ENCODE peak calls at places on chromosomes 7 and 10, in nine cellular contexts. L, Q, V, Y, K, H, P, C and J are unnamed samples.

GRCh38 chr7:41612386-41612785 is 90.5 kb downstream of the INHBA start:
- DNase-seq in L (no peak), Q (no peak), V (no peak), Y (no peak), K (no peak), H (no peak), P (no peak), C (no peak), J (no peak)

GRCh38 chr10:71773221-71773971 is at the start of gene VSIR:
- DNase-seq in L (peak), Q (peak), V (peak), Y (peak), K (peak), H (peak), P (peak), C (peak), J (peak)

GRCh38 chr7:72444023-72444776 is 32.1 kb upstream of the CALN1 start:
- DNase-seq in L (no peak), Q (no peak), V (no peak), Y (peak), K (no peak), H (no peak), P (no peak), C (no peak), J (no peak)

GRCh38 chr10:121294630-121295029 is 303.6 kb downstream of the FGFR2 start:
- DNase-seq in L (no peak), Q (no peak), V (no peak), Y (no peak), K (no peak), H (no peak), P (no peak), C (no peak), J (no peak)

GRCh38 chr7:80940539-80941205 is 21.8 kb upstream of the SEMA3C start:
- DNase-seq in L (no peak), Q (no peak), V (no peak), Y (no peak), K (no peak), H (peak), P (no peak), C (no peak), J (no peak)

GRCh38 chr7:85908051-85908450 is 721.2 kb upstream of the SEMA3D start:
- DNase-seq in L (no peak), Q (no peak), V (no peak), Y (no peak), K (no peak), H (no peak), P (no peak), C (no peak), J (no peak)

GRCh38 chr7:21169667-21170605 is 257.9 kb upstream of the SP4 start:
- DNase-seq in L (no peak), Q (no peak), V (no peak), Y (no peak), K (no peak), H (no peak), P (peak), C (no peak), J (no peak)

GRCh38 chr7:8443871-8444756 is 10.7 kb downstream of the NXPH1 start:
- DNase-seq in L (no peak), Q (peak), V (no peak), Y (no peak), K (no peak), H (no peak), P (no peak), C (peak), J (no peak)

GRCh38 chr10:3512263-3512662 is 272.7 kb downstream of the KLF6 start:
- DNase-seq in L (no peak), Q (no peak), V (no peak), Y (peak), K (no peak), H (no peak), P (no peak), C (no peak), J (no peak)

GRCh38 chr7:116741625-116742316 is 69.8 kb downstream of the MET start:
- DNase-seq in L (no peak), Q (no peak), V (no peak), Y (no peak), K (no peak), H (no peak), P (no peak), C (no peak), J (no peak)

GRCh38 chr7:157009170-157009777 is 1.2 kb downstream of the MNX1 start:
- DNase-seq in L (no peak), Q (no peak), V (no peak), Y (no peak), K (no peak), H (no peak), P (no peak), C (peak), J (no peak)

GRCh38 chr7:107994366-107994765 is 8.6 kb downstream of the LAMB1 start:
- DNase-seq in L (no peak), Q (no peak), V (no peak), Y (no peak), K (no peak), H (no peak), P (no peak), C (no peak), J (no peak)

GRCh38 chr10:3435671-3436070 is 263.1 kb upstream of the PITRM1 start:
- DNase-seq in L (no peak), Q (no peak), V (no peak), Y (no peak), K (no peak), H (no peak), P (no peak), C (no peak), J (no peak)

GRCh38 chr7:16299853-16300252 is 121.5 kb downstream of the CRPPA start:
- DNase-seq in L (no peak), Q (no peak), V (no peak), Y (no peak), K (no peak), H (no peak), P (no peak), C (no peak), J (no peak)

GRCh38 chr10:79488303-79488702 is 24.0 kb upstream of the EIF5AL1 start:
- DNase-seq in L (no peak), Q (no peak), V (peak), Y (no peak), K (no peak), H (no peak), P (no peak), C (peak), J (peak)

GRCh38 chr10:29784175-29784773 is 149.5 kb upstream of the SVIL start:
- DNase-seq in L (no peak), Q (no peak), V (peak), Y (no peak), K (no peak), H (no peak), P (no peak), C (peak), J (peak)

GRCh38 chr7:105637755-105638154 is 56.5 kb upstream of the EFCAB10 start:
- DNase-seq in L (no peak), Q (no peak), V (no peak), Y (no peak), K (no peak), H (no peak), P (no peak), C (no peak), J (no peak)

GRCh38 chr7:87316097-87316700 is 29.3 kb upstream of the CROT start:
- DNase-seq in L (no peak), Q (no peak), V (no peak), Y (no peak), K (no peak), H (no peak), P (no peak), C (no peak), J (no peak)

GRCh38 chr7:95684037-95684436 is 87.7 kb upstream of the PDK4 start:
- DNase-seq in L (no peak), Q (peak), V (no peak), Y (peak), K (no peak), H (peak), P (no peak), C (no peak), J (no peak)

GRCh38 chr7:100493476-100494264 is 9.9 kb downstream of the NYAP1 start:
- DNase-seq in L (peak), Q (peak), V (no peak), Y (peak), K (peak), H (no peak), P (no peak), C (peak), J (no peak)

GRCh38 chr10:30687698-30688213 is 58.2 kb upstream of the LYZL2 start:
- DNase-seq in L (peak), Q (peak), V (peak), Y (peak), K (peak), H (peak), P (peak), C (peak), J (no peak)

GRCh38 chr10:73423309-73423708 is 9.5 kb upstream of the ANXA7 start:
- DNase-seq in L (no peak), Q (no peak), V (no peak), Y (no peak), K (no peak), H (no peak), P (no peak), C (no peak), J (no peak)

GRCh38 chr7:40469481-40469880 is 334.7 kb downstream of the SUGCT start:
- DNase-seq in L (no peak), Q (no peak), V (no peak), Y (no peak), K (no peak), H (no peak), P (no peak), C (no peak), J (peak)

GRCh38 chr7:100626530-100627237 is 14.3 kb downstream of the MOSPD3 start:
- DNase-seq in L (peak), Q (peak), V (peak), Y (peak), K (peak), H (peak), P (peak), C (peak), J (peak)

GRCh38 chr10:124091646-124092269 is 1.6 kb downstream of the CHST15 start:
- DNase-seq in L (no peak), Q (no peak), V (no peak), Y (no peak), K (no peak), H (no peak), P (peak), C (peak), J (no peak)

GRCh38 chr10:15035385-15036301 is 8.1 kb upstream of the OLAH start:
- DNase-seq in L (no peak), Q (no peak), V (no peak), Y (no peak), K (no peak), H (no peak), P (no peak), C (no peak), J (no peak)

GRCh38 chr10:65787571-65787970 is 1138.3 kb upstream of the LRRTM3 start:
- DNase-seq in L (no peak), Q (no peak), V (no peak), Y (no peak), K (no peak), H (no peak), P (no peak), C (no peak), J (no peak)

GRCh38 chr7:143938522-143939243 is 3.6 kb downstream of the OR2F2 start:
- DNase-seq in L (no peak), Q (no peak), V (no peak), Y (no peak), K (no peak), H (no peak), P (no peak), C (no peak), J (no peak)

GRCh38 chr10:60869916-60870728 is 73.9 kb downstream of the RHOBTB1 start:
- DNase-seq in L (no peak), Q (no peak), V (no peak), Y (no peak), K (no peak), H (no peak), P (no peak), C (no peak), J (no peak)

GRCh38 chr7:26449175-26450165 is 157.8 kb downstream of the SNX10 start:
- DNase-seq in L (no peak), Q (no peak), V (no peak), Y (no peak), K (no peak), H (no peak), P (no peak), C (peak), J (no peak)

GRCh38 chr10:89888647-89889046 is 187.3 kb downstream of the KIF20B start:
- DNase-seq in L (no peak), Q (no peak), V (no peak), Y (peak), K (no peak), H (no peak), P (no peak), C (no peak), J (no peak)

GRCh38 chr7:134174797-134175261 is 47.7 kb downstream of the LRGUK start:
- DNase-seq in L (no peak), Q (no peak), V (peak), Y (peak), K (no peak), H (no peak), P (no peak), C (peak), J (peak)

GRCh38 chr10:75444781-75445386 is 13.5 kb downstream of the LRMDA start:
- DNase-seq in L (no peak), Q (no peak), V (no peak), Y (no peak), K (no peak), H (no peak), P (no peak), C (no peak), J (no peak)

GRCh38 chr7:18509491-18509890 is 13.9 kb downstream of the HDAC9 start:
- DNase-seq in L (no peak), Q (no peak), V (no peak), Y (no peak), K (no peak), H (no peak), P (no peak), C (no peak), J (no peak)

GRCh38 chr7:181738-182137 is 10.6 kb upstream of the FAM20C start:
- DNase-seq in L (no peak), Q (no peak), V (no peak), Y (no peak), K (no peak), H (no peak), P (no peak), C (no peak), J (no peak)

GRCh38 chr10:62614389-62615157 is 189.9 kb upstream of the ADO start:
- DNase-seq in L (no peak), Q (no peak), V (no peak), Y (no peak), K (peak), H (no peak), P (no peak), C (no peak), J (no peak)

GRCh38 chr7:94445696-94446194 is 51.0 kb downstream of the COL1A2 start:
- DNase-seq in L (no peak), Q (peak), V (no peak), Y (no peak), K (no peak), H (no peak), P (no peak), C (no peak), J (no peak)

GRCh38 chr10:75398630-75399460 is 2.7 kb downstream of the ZNF503 start:
- DNase-seq in L (no peak), Q (peak), V (no peak), Y (no peak), K (no peak), H (no peak), P (peak), C (no peak), J (no peak)